ENCODE peak calls at places on chromosomes 11 and 22, in four cellular contexts. One of them, this sample, is unnamed.
A peak's percentile ranks its signal among the peaks of the same experiment; 100 is the strongest.

GRCh38 chr22:29313126-29314071 is 2.1 kb downstream of the RASL10A start:
- DNase-seq in transverse colon: peak; percentile 48
- DNase-seq in lower leg skin: no peak
- DNase-seq in uterus: no peak
- DNase-seq in this sample: peak; percentile 72

GRCh38 chr22:49825944-49826602 is 1.6 kb downstream of the BRD1 start:
- DNase-seq in transverse colon: peak; percentile 61
- DNase-seq in lower leg skin: no peak
- DNase-seq in uterus: no peak
- DNase-seq in this sample: no peak

GRCh38 chr11:64837887-64838351 is 6.5 kb downstream of the CDC42BPG start:
- DNase-seq in transverse colon: no peak
- DNase-seq in lower leg skin: no peak
- DNase-seq in uterus: no peak
- DNase-seq in this sample: no peak

GRCh38 chr11:19756675-19757475 is 44.2 kb downstream of the NAV2 start:
- DNase-seq in transverse colon: no peak
- DNase-seq in lower leg skin: no peak
- DNase-seq in uterus: no peak
- DNase-seq in this sample: peak; percentile 84

GRCh38 chr22:48099251-48099650 is 1336.8 kb downstream of the TBC1D22A start:
- DNase-seq in transverse colon: no peak
- DNase-seq in lower leg skin: no peak
- DNase-seq in uterus: peak; percentile 1
- DNase-seq in this sample: no peak

GRCh38 chr11:72015511-72016061 is 16.9 kb downstream of the IL18BP start:
- DNase-seq in transverse colon: no peak
- DNase-seq in lower leg skin: no peak
- DNase-seq in uterus: no peak
- DNase-seq in this sample: no peak

GRCh38 chr11:58965246-58965985 is 26.1 kb downstream of the GLYATL1 start:
- DNase-seq in transverse colon: no peak
- DNase-seq in lower leg skin: no peak
- DNase-seq in uterus: no peak
- DNase-seq in this sample: no peak

GRCh38 chr11:46666982-46667590 is 33.3 kb downstream of the ARHGAP1 start:
- DNase-seq in transverse colon: no peak
- DNase-seq in lower leg skin: no peak
- DNase-seq in uterus: peak; percentile 51
- DNase-seq in this sample: no peak

GRCh38 chr22:44545773-44546172 is 47.7 kb upstream of the RTL6 start:
- DNase-seq in transverse colon: no peak
- DNase-seq in lower leg skin: no peak
- DNase-seq in uterus: no peak
- DNase-seq in this sample: no peak

GRCh38 chr11:68832476-68833176 is 9.1 kb downstream of the CPT1A start:
- DNase-seq in transverse colon: peak; percentile 53
- DNase-seq in lower leg skin: no peak
- DNase-seq in uterus: no peak
- DNase-seq in this sample: no peak

GRCh38 chr11:134664863-134665535 is 253.0 kb upstream of the B3GAT1 start:
- DNase-seq in transverse colon: no peak
- DNase-seq in lower leg skin: peak; percentile 8
- DNase-seq in uterus: no peak
- DNase-seq in this sample: no peak

GRCh38 chr11:134119094-134119493 is 50.2 kb downstream of the JAM3 start:
- DNase-seq in transverse colon: no peak
- DNase-seq in lower leg skin: no peak
- DNase-seq in uterus: no peak
- DNase-seq in this sample: no peak

GRCh38 chr11:10715571-10715970 is 22.0 kb upstream of the IRAG1 start:
- DNase-seq in transverse colon: no peak
- DNase-seq in lower leg skin: no peak
- DNase-seq in uterus: no peak
- DNase-seq in this sample: no peak

GRCh38 chr11:62709262-62710000 is 2.0 kb downstream of the GNG3 start:
- DNase-seq in transverse colon: peak; percentile 98
- DNase-seq in lower leg skin: peak; percentile 99
- DNase-seq in uterus: peak; percentile 99
- DNase-seq in this sample: peak; percentile 99

GRCh38 chr11:1171985-1172728 is 14.4 kb downstream of the MUC5AC start:
- DNase-seq in transverse colon: no peak
- DNase-seq in lower leg skin: no peak
- DNase-seq in uterus: no peak
- DNase-seq in this sample: no peak

GRCh38 chr22:22877523-22878210 is 9.9 kb upstream of the IGLL5 start:
- DNase-seq in transverse colon: peak; percentile 76
- DNase-seq in lower leg skin: no peak
- DNase-seq in uterus: no peak
- DNase-seq in this sample: peak; percentile 52

GRCh38 chr11:59973097-59973496 is 9.3 kb downstream of the OOSP4A start:
- DNase-seq in transverse colon: no peak
- DNase-seq in lower leg skin: no peak
- DNase-seq in uterus: no peak
- DNase-seq in this sample: no peak

GRCh38 chr11:11482726-11483125 is 129.7 kb upstream of the CSNK2A3 start:
- DNase-seq in transverse colon: no peak
- DNase-seq in lower leg skin: no peak
- DNase-seq in uterus: no peak
- DNase-seq in this sample: no peak

GRCh38 chr11:12535321-12535720 is 138.9 kb upstream of the TEAD1 start:
- DNase-seq in transverse colon: no peak
- DNase-seq in lower leg skin: no peak
- DNase-seq in uterus: no peak
- DNase-seq in this sample: no peak

GRCh38 chr11:21142007-21142406 is 472.6 kb downstream of the NELL1 start:
- DNase-seq in transverse colon: no peak
- DNase-seq in lower leg skin: no peak
- DNase-seq in uterus: no peak
- DNase-seq in this sample: no peak

GRCh38 chr11:57793711-57794110 is 32.1 kb downstream of the CTNND1 start:
- DNase-seq in transverse colon: no peak
- DNase-seq in lower leg skin: no peak
- DNase-seq in uterus: no peak
- DNase-seq in this sample: no peak

GRCh38 chr11:36564376-36565032 is 3.3 kb upstream of the RAG1 start:
- DNase-seq in transverse colon: peak; percentile 47
- DNase-seq in lower leg skin: peak; percentile 24
- DNase-seq in uterus: peak; percentile 31
- DNase-seq in this sample: peak; percentile 33

DNA sequence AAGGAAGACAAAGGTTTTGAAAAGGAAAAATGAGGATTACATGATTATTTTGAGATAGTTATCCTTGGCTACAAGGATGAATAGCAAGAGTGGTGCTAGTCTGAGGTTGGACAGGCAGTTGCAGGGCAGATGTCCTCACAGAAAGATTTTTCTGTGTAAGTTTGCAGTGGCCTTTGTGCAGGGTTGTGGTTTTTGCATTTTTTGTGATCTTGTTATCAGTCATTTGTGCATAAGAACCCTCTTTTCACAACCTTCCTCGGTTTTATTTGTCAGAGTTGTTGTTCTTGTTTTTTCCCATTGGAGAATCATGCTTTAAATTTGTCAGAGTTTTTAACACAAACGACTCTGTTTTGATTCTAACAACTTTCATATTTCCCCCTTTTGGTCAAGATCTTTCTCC is 1.4 kb downstream of the CCDC134 start:
- DNase-seq in transverse colon: no peak
- DNase-seq in lower leg skin: no peak
- DNase-seq in uterus: no peak
- DNase-seq in this sample: no peak
- H3K4me3 ChIP-seq in transverse colon: no peak overlapping the region
- H3K4me3 ChIP-seq in lower leg skin: no peak overlapping the region
- H3K4me3 ChIP-seq in uterus: no peak overlapping the region
- H3K4me3 ChIP-seq in this sample: no peak overlapping the region

GRCh38 chr22:21736084-21736642 is 569 bp upstream of the YPEL1 start:
- DNase-seq in transverse colon: no peak
- DNase-seq in lower leg skin: no peak
- DNase-seq in uterus: peak; percentile 32
- DNase-seq in this sample: no peak
- TF ChIP-seq POLR2A in transverse colon: no peak
- TF ChIP-seq POLR2A in lower leg skin: no peak
- TF ChIP-seq POLR2A in uterus: no peak
- TF ChIP-seq POLR2A in this sample: no peak

GRCh38 chr11:8917157-8917820 is 6.3 kb downstream of the AKIP1 start:
- DNase-seq in transverse colon: no peak
- DNase-seq in lower leg skin: no peak
- DNase-seq in uterus: no peak
- DNase-seq in this sample: no peak
- TF ChIP-seq CTCF in transverse colon: no peak
- TF ChIP-seq CTCF in lower leg skin: no peak
- TF ChIP-seq CTCF in uterus: no peak
- TF ChIP-seq CTCF in this sample: no peak

DNA sequence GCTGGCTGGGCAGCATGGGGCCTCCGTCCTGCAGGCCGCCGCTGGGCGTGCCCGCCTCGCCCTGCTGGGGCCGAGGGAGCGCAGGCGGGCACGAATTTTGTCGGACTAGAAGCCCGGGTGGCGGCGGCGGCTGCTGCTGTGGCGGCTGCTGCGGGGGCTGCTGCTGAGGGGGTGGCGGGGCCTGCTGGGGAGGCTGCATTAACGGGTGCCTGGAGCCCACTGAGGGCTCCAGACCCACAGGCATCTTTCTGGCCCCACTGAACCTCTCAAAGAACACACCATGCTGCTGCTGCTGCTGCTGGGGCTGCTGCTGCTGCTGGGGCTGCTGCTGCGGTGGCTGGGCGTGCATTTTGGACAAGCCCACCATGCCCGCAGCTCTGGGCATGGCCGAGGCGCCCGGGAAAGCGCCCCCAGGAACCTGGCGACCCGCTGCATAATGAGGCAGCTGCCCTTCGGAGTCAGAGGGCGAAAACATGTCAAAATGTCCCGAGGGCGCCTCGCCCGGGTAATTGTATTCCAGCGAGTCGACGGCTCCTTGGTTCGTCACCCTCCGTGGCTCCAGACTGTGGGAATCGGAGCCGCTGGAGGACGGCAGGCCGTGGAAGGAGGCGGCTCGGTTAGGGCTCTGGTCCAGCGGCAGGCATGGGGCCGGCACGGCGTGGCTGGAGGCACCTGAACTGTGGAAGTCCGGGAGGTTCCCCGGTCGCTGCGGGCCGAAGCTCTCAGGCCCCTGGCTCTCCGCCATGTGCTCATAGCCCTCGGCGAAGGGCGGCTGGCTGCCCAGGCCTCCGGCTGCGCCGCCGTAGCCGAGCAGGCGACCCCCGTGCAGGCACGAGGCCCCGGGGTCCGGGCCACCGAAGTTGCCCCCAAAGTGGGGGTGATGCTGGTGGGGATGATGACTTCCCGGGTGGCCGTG is 2.0 kb downstream of the MN1 start:
- DNase-seq in transverse colon: no peak
- DNase-seq in lower leg skin: no peak
- DNase-seq in uterus: peak; percentile 16
- DNase-seq in this sample: no peak
- H3K4me3 ChIP-seq in transverse colon: no peak overlapping the region
- H3K4me3 ChIP-seq in lower leg skin: no peak overlapping the region
- H3K4me3 ChIP-seq in uterus: peak overlapping the region; percentile 46
- H3K4me3 ChIP-seq in this sample: peak overlapping the region; percentile 83

DNA sequence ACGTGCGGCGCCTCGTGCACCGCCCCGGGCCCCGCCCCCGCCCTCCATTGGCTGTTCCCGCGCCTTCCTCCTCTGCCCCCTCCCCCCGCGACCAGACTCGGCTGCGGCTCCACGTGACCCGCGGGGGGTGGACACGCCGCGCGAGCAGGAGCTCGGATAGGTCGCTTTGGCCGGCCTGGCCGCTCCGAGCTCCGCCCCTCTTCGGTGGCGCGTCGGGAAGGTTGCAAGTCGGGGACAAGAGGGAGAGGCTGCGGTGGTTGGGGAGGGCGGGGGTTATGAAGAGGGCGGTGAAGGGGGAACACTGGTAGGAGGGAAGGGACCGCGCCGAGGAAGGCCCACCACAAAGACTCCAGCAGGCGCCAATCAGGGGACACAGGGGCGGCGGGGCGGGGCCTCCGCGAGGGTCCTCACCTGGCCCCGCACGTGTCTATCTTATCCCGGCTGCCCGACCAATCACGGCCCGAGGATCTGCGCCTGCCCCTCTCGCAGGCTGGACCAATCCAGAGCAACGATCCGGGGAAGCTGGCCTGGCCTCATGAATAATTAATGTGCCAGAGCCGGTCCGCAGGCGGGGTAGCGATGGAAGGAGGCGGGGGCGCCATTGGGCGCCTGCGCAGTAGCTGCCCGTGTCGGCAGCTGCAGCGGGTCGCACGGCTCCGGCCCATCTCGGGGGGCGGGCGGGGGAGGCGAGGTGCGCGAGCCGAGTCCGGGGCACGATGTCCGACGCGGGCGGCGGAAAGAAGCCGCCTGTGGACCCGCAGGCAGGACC is at the start of gene TEF:
- DNase-seq in transverse colon: peak; percentile 99
- DNase-seq in lower leg skin: peak; percentile 99
- DNase-seq in uterus: peak; percentile 99
- DNase-seq in this sample: peak; percentile 99
- TF ChIP-seq POLR2A in transverse colon: peak; percentile 80
- TF ChIP-seq POLR2A in lower leg skin: no peak
- TF ChIP-seq POLR2A in uterus: peak; percentile 72
- TF ChIP-seq POLR2A in this sample: no peak

GRCh38 chr11:124799384-124800225 is 601 bp downstream of the MSANTD2 start:
- DNase-seq in transverse colon: peak; percentile 41
- DNase-seq in lower leg skin: peak; percentile 17
- DNase-seq in uterus: no peak
- DNase-seq in this sample: peak; percentile 31
- TF ChIP-seq CTCF in transverse colon: no peak
- TF ChIP-seq CTCF in lower leg skin: no peak
- TF ChIP-seq CTCF in uterus: no peak
- TF ChIP-seq CTCF in this sample: no peak

DNA sequence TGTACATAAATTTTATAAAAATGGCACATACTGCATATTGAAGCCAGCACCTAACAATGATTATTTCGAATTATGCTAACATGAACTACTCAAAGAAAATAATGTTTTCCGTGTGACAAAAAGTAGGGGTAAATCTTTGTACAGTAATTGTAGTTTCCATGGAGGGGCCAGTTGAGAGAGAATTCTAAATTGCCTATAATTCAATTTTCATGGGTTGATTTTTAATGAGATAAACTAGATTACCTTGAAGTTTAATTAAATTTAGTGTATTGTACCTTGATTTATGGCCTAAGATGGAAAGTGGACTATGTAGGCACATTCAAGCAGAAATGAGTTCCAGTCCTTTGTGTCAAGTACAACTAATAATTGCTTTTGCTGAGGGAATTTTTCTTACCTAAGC is 5.0 kb downstream of the APLP2 start:
- DNase-seq in transverse colon: no peak
- DNase-seq in lower leg skin: no peak
- DNase-seq in uterus: no peak
- DNase-seq in this sample: no peak
- H3K4me3 ChIP-seq in transverse colon: no peak overlapping the region
- H3K4me3 ChIP-seq in lower leg skin: no peak overlapping the region
- H3K4me3 ChIP-seq in uterus: no peak overlapping the region
- H3K4me3 ChIP-seq in this sample: no peak overlapping the region

GRCh38 chr22:43319661-43320486 is 23.3 kb downstream of the SCUBE1 start:
- DNase-seq in transverse colon: no peak
- DNase-seq in lower leg skin: no peak
- DNase-seq in uterus: no peak
- DNase-seq in this sample: no peak
- TF ChIP-seq POLR2A in transverse colon: no peak
- TF ChIP-seq POLR2A in lower leg skin: no peak
- TF ChIP-seq POLR2A in uterus: no peak
- TF ChIP-seq POLR2A in this sample: no peak